ENCODE peak calls at places on chromosomes 7 and 10, in four cellular contexts. One of them, this sample, is unnamed.
A peak's percentile ranks its signal among the peaks of the same experiment; 100 is the strongest.

GRCh38 chr7:158244873-158245723 is 342.5 kb downstream of the PTPRN2 start:
- DNase-seq in GM19239: no peak
- DNase-seq in EL: no peak
- DNase-seq in progenitor cell of endocrine pancreas: no peak
- DNase-seq in this sample: no peak

GRCh38 chr7:155296788-155297516 is 726 bp upstream of the INSIG1 start:
- DNase-seq in GM19239: peak; percentile 28
- DNase-seq in EL: peak; percentile 90
- DNase-seq in progenitor cell of endocrine pancreas: no peak
- DNase-seq in this sample: peak; percentile 86

GRCh38 chr7:78588393-78588792 is 789.8 kb downstream of the PHTF2 start:
- DNase-seq in GM19239: no peak
- DNase-seq in EL: no peak
- DNase-seq in progenitor cell of endocrine pancreas: no peak
- DNase-seq in this sample: no peak

GRCh38 chr7:40808409-40808942 is 673.7 kb downstream of the SUGCT start:
- DNase-seq in GM19239: no peak
- DNase-seq in EL: peak; percentile 97
- DNase-seq in progenitor cell of endocrine pancreas: no peak
- DNase-seq in this sample: peak; percentile 97

GRCh38 chr10:47164800-47165128 is 135.2 kb upstream of the GDF10 start:
- DNase-seq in GM19239: no peak
- DNase-seq in EL: peak; percentile 42
- DNase-seq in progenitor cell of endocrine pancreas: no peak
- DNase-seq in this sample: no peak

GRCh38 chr10:132570771-132571564 is 33.4 kb downstream of the INPP5A start:
- DNase-seq in GM19239: no peak
- DNase-seq in EL: no peak
- DNase-seq in progenitor cell of endocrine pancreas: no peak
- DNase-seq in this sample: no peak

GRCh38 chr10:132408367-132408781 is 11.4 kb downstream of the PWWP2B start:
- DNase-seq in GM19239: no peak
- DNase-seq in EL: no peak
- DNase-seq in progenitor cell of endocrine pancreas: no peak
- DNase-seq in this sample: no peak

GRCh38 chr10:50937230-50937907 is 51.9 kb upstream of the A1CF start:
- DNase-seq in GM19239: no peak
- DNase-seq in EL: peak; percentile 32
- DNase-seq in progenitor cell of endocrine pancreas: no peak
- DNase-seq in this sample: peak; percentile 69

GRCh38 chr10:86976362-86977056 is 8.2 kb downstream of the ADIRF start:
- DNase-seq in GM19239: no peak
- DNase-seq in EL: no peak
- DNase-seq in progenitor cell of endocrine pancreas: no peak
- DNase-seq in this sample: no peak

GRCh38 chr7:111210996-111211395 is 120.1 kb downstream of the LRRN3 start:
- DNase-seq in GM19239: no peak
- DNase-seq in EL: peak; percentile 68
- DNase-seq in progenitor cell of endocrine pancreas: no peak
- DNase-seq in this sample: peak; percentile 74

GRCh38 chr10:63829573-63830149 is 308.5 kb downstream of the REEP3 start:
- DNase-seq in GM19239: no peak
- DNase-seq in EL: no peak
- DNase-seq in progenitor cell of endocrine pancreas: no peak
- DNase-seq in this sample: no peak

GRCh38 chr10:110358869-110359629 is 54.3 kb upstream of the SMNDC1 start:
- DNase-seq in GM19239: no peak
- DNase-seq in EL: peak; percentile 35
- DNase-seq in progenitor cell of endocrine pancreas: no peak
- DNase-seq in this sample: no peak

GRCh38 chr10:1241973-1242935 is 186.1 kb downstream of the WDR37 start:
- DNase-seq in GM19239: no peak
- DNase-seq in EL: no peak
- DNase-seq in progenitor cell of endocrine pancreas: no peak
- DNase-seq in this sample: no peak

GRCh38 chr7:134920026-134920758 is 66.1 kb upstream of the AGBL3 start:
- DNase-seq in GM19239: no peak
- DNase-seq in EL: peak; percentile 89
- DNase-seq in progenitor cell of endocrine pancreas: no peak
- DNase-seq in this sample: peak; percentile 95

GRCh38 chr7:29651467-29651866 is 87.8 kb downstream of the PRR15 start:
- DNase-seq in GM19239: no peak
- DNase-seq in EL: no peak
- DNase-seq in progenitor cell of endocrine pancreas: no peak
- DNase-seq in this sample: no peak

GRCh38 chr10:16545126-16545736 is 23.6 kb upstream of the C1QL3 start:
- DNase-seq in GM19239: peak; percentile 34
- DNase-seq in EL: peak; percentile 26
- DNase-seq in progenitor cell of endocrine pancreas: no peak
- DNase-seq in this sample: peak; percentile 65

This sample was measured in cardiac fibroblast.